ENCODE peak calls at places on chromosomes 11 and 22, in eight cellular contexts. L is MV-4-11; C is stimulated activated CD4-positive, alpha-beta T cell treated with anti-CD3 and anti-CD28 coated beads, Interleukin-2, amount 100 ng/mL, for 4 hours; H is NCI-H1092 treated with DMSO at 0.1 percent for 48 hours; P is ACHN; S is adrenal gland; Y is HS-5; E is activated B cell treated with CpG ODN at 0.5 μM for 24 hours. F is an unnamed sample.

GRCh38 chr11:115941481-115941993 is 437.3 kb upstream of the CADM1 start:
- DNase-seq in Y (peak), S (peak), L (peak), P (peak), E (no peak), H (no peak), C (no peak), F (no peak)

GRCh38 chr11:27977527-27977926 is 130.4 kb downstream of the KIF18A start:
- DNase-seq in C (no peak), H (no peak), Y (no peak), S (no peak), L (no peak), E (no peak), P (no peak), F (no peak)

GRCh38 chr11:113683481-113684046 is 22.5 kb downstream of the TMPRSS5 start:
- DNase-seq in S (no peak), C (no peak), L (no peak), P (no peak), E (no peak), Y (no peak), H (no peak), F (no peak)

GRCh38 chr11:18617688-18618340 is 16.3 kb downstream of the SPTY2D1 start:
- DNase-seq in S (no peak), H (no peak), C (no peak), E (no peak), P (no peak), Y (no peak), L (peak), F (no peak)

GRCh38 chr11:22976146-22976545 is 115.9 kb upstream of the CCDC179 start:
- DNase-seq in P (peak), Y (peak), H (no peak), E (no peak), C (no peak), L (peak), S (peak), F (no peak)

GRCh38 chr11:128058580-128059208 is 528.7 kb downstream of the ETS1 start:
- DNase-seq in P (no peak), S (no peak), H (no peak), L (peak), E (no peak), Y (no peak), C (no peak), F (no peak)

GRCh38 chr11:130144721-130145327 is 14.8 kb upstream of the ST14 start:
- DNase-seq in P (no peak), Y (no peak), E (no peak), C (no peak), S (no peak), L (no peak), H (peak), F (no peak)

GRCh38 chr11:69010964-69011623 is 2.0 kb downstream of the MRGPRF start:
- DNase-seq in L (peak), P (no peak), Y (no peak), E (no peak), H (no peak), S (peak), C (peak), F (peak)

GRCh38 chr22:35212020-35212419 is 45.3 kb upstream of the HMGXB4 start:
- DNase-seq in E (no peak), P (peak), L (no peak), H (no peak), Y (no peak), S (no peak), C (no peak), F (no peak)

F was measured in A673.